ENCODE peak calls at places on chromosome 15, in six cellular contexts. W, D, Q, T, O and Z are unnamed samples.

GRCh38 chr15:88535100-88535499 is 11.4 kb downstream of the DET1 start:
- DNase-seq in Q (no peak), O (no peak), D (no peak), W (peak; percentile 39), T (no peak), Z (no peak)

GRCh38 chr15:40251455-40252140 is 12.7 kb downstream of the PAK6 start:
- DNase-seq in Q (no peak), O (no peak), W (no peak), D (no peak), T (no peak), Z (no peak)

GRCh38 chr15:101107625-101108457 is 144.0 kb downstream of the CHSY1 start:
- DNase-seq in W (no peak), T (no peak), Q (no peak), D (no peak), O (no peak), Z (no peak)

GRCh38 chr15:80849308-80849707 is 70.1 kb downstream of the CEMIP start:
- DNase-seq in W (peak; percentile 92), Q (no peak), T (no peak), O (no peak), D (no peak), Z (no peak)

GRCh38 chr15:45121706-45122417 is 7.7 kb downstream of the DUOXA2 start:
- DNase-seq in D (no peak), O (no peak), W (peak; percentile 86), Q (peak; percentile 56), T (no peak), Z (peak; percentile 17)

GRCh38 chr15:38945551-38946298 is 381.1 kb upstream of the RASGRP1 start:
- DNase-seq in O (no peak), D (no peak), Q (no peak), W (peak; percentile 27), T (no peak), Z (no peak)

GRCh38 chr15:73854265-73854664 is 19.1 kb upstream of the TBC1D21 start:
- DNase-seq in O (no peak), D (no peak), W (no peak), Q (no peak), T (no peak), Z (no peak)

GRCh38 chr15:52086001-52086786 is 26.4 kb downstream of the BCL2L10 start:
- DNase-seq in O (no peak), T (no peak), D (no peak), Q (no peak), W (no peak), Z (no peak)